ENCODE peak calls at places on chromosome 7, in seven cellular contexts. One of them, this sample, is unnamed.

GRCh38 chr7:45181991-45182855 is 24.6 kb downstream of the RAMP3 start:
- DNase-seq in HepG2: no peak
- DNase-seq in heart left ventricle: no peak
- DNase-seq in SJSA1: peak; percentile 33
- DNase-seq in right atrium auricular region: no peak
- DNase-seq in PC-3: no peak
- DNase-seq in GM12878: no peak
- DNase-seq in this sample: no peak

GRCh38 chr7:23863209-23863798 is 153.3 kb downstream of the STK31 start:
- DNase-seq in HepG2: peak; percentile 16
- DNase-seq in SJSA1: no peak
- DNase-seq in PC-3: peak; percentile 63
- DNase-seq in heart left ventricle: no peak
- DNase-seq in right atrium auricular region: no peak
- DNase-seq in GM12878: no peak
- DNase-seq in this sample: peak; percentile 19

GRCh38 chr7:7746419-7746818 is 28.0 kb upstream of the RPA3 start:
- DNase-seq in GM12878: no peak
- DNase-seq in SJSA1: no peak
- DNase-seq in heart left ventricle: no peak
- DNase-seq in right atrium auricular region: no peak
- DNase-seq in HepG2: no peak
- DNase-seq in PC-3: no peak
- DNase-seq in this sample: no peak

GRCh38 chr7:6691609-6692106 is 15.1 kb downstream of the ZNF12 start:
- DNase-seq in SJSA1: no peak
- DNase-seq in PC-3: no peak
- DNase-seq in heart left ventricle: no peak
- DNase-seq in right atrium auricular region: no peak
- DNase-seq in GM12878: no peak
- DNase-seq in HepG2: no peak
- DNase-seq in this sample: no peak

GRCh38 chr7:148699024-148699771 is 495 bp downstream of the CUL1 start:
- DNase-seq in PC-3: peak; percentile 45
- DNase-seq in SJSA1: peak; percentile 51
- DNase-seq in right atrium auricular region: peak; percentile 64
- DNase-seq in GM12878: no peak
- DNase-seq in heart left ventricle: peak; percentile 74
- DNase-seq in HepG2: peak; percentile 65
- DNase-seq in this sample: peak; percentile 72

GRCh38 chr7:155810607-155811559 is 1.4 kb downstream of the SHH start:
- DNase-seq in heart left ventricle: peak; percentile 9
- DNase-seq in SJSA1: no peak
- DNase-seq in HepG2: no peak
- DNase-seq in GM12878: no peak
- DNase-seq in PC-3: peak; percentile 9
- DNase-seq in right atrium auricular region: no peak
- DNase-seq in this sample: no peak

GRCh38 chr7:30445770-30446169 is 32.8 kb downstream of the NOD1 start:
- DNase-seq in HepG2: peak; percentile 74
- DNase-seq in right atrium auricular region: peak; percentile 89
- DNase-seq in GM12878: peak; percentile 82
- DNase-seq in heart left ventricle: peak; percentile 78
- DNase-seq in SJSA1: no peak
- DNase-seq in PC-3: no peak
- DNase-seq in this sample: peak; percentile 77

GRCh38 chr7:77839919-77840318 is 41.3 kb downstream of the PHTF2 start:
- DNase-seq in GM12878: no peak
- DNase-seq in right atrium auricular region: no peak
- DNase-seq in SJSA1: no peak
- DNase-seq in HepG2: no peak
- DNase-seq in heart left ventricle: no peak
- DNase-seq in PC-3: no peak
- DNase-seq in this sample: no peak

GRCh38 chr7:106425017-106425719 is 140.4 kb upstream of the NAMPT start:
- DNase-seq in heart left ventricle: peak; percentile 67
- DNase-seq in GM12878: peak; percentile 93
- DNase-seq in HepG2: no peak
- DNase-seq in SJSA1: no peak
- DNase-seq in right atrium auricular region: peak; percentile 94
- DNase-seq in PC-3: peak; percentile 72
- DNase-seq in this sample: peak; percentile 44

GRCh38 chr7:137878333-137878961 is 31.7 kb upstream of the DGKI start:
- DNase-seq in SJSA1: no peak
- DNase-seq in GM12878: no peak
- DNase-seq in heart left ventricle: peak; percentile 83
- DNase-seq in HepG2: no peak
- DNase-seq in right atrium auricular region: peak; percentile 92
- DNase-seq in PC-3: no peak
- DNase-seq in this sample: peak; percentile 58

GRCh38 chr7:95723583-95724180 is 48.7 kb upstream of the DYNC1I1 start:
- DNase-seq in SJSA1: no peak
- DNase-seq in GM12878: peak; percentile 11
- DNase-seq in right atrium auricular region: no peak
- DNase-seq in HepG2: peak; percentile 53
- DNase-seq in heart left ventricle: peak; percentile 29
- DNase-seq in PC-3: peak; percentile 68
- DNase-seq in this sample: no peak

GRCh38 chr7:99155207-99155606 is 11.3 kb upstream of the SMURF1 start:
- DNase-seq in heart left ventricle: no peak
- DNase-seq in PC-3: no peak
- DNase-seq in SJSA1: no peak
- DNase-seq in HepG2: no peak
- DNase-seq in right atrium auricular region: no peak
- DNase-seq in GM12878: no peak
- DNase-seq in this sample: no peak

GRCh38 chr7:147722119-147722518 is 868.4 kb upstream of the C7orf33 start:
- DNase-seq in SJSA1: no peak
- DNase-seq in right atrium auricular region: no peak
- DNase-seq in GM12878: no peak
- DNase-seq in HepG2: no peak
- DNase-seq in PC-3: no peak
- DNase-seq in heart left ventricle: no peak
- DNase-seq in this sample: no peak

GRCh38 chr7:28845106-28845505 is 113.0 kb downstream of the TRIL start:
- DNase-seq in heart left ventricle: no peak
- DNase-seq in SJSA1: no peak
- DNase-seq in GM12878: no peak
- DNase-seq in PC-3: no peak
- DNase-seq in right atrium auricular region: no peak
- DNase-seq in HepG2: no peak
- DNase-seq in this sample: no peak

GRCh38 chr7:111486472-111487142 is 75.7 kb downstream of the IMMP2L start:
- DNase-seq in SJSA1: no peak
- DNase-seq in GM12878: peak; percentile 13
- DNase-seq in HepG2: peak; percentile 41
- DNase-seq in heart left ventricle: no peak
- DNase-seq in PC-3: peak; percentile 74
- DNase-seq in right atrium auricular region: no peak
- DNase-seq in this sample: peak; percentile 37

GRCh38 chr7:98802088-98802780 is 67.6 kb downstream of the TMEM130 start:
- DNase-seq in HepG2: peak; percentile 14
- DNase-seq in PC-3: peak; percentile 10
- DNase-seq in SJSA1: peak; percentile 96
- DNase-seq in heart left ventricle: peak; percentile 64
- DNase-seq in GM12878: peak; percentile 92
- DNase-seq in right atrium auricular region: no peak
- DNase-seq in this sample: peak; percentile 7

GRCh38 chr7:28329616-28330373 is 82.5 kb upstream of the CREB5 start:
- DNase-seq in heart left ventricle: no peak
- DNase-seq in GM12878: no peak
- DNase-seq in PC-3: no peak
- DNase-seq in SJSA1: no peak
- DNase-seq in right atrium auricular region: no peak
- DNase-seq in HepG2: no peak
- DNase-seq in this sample: no peak

GRCh38 chr7:158246960-158247673 is 340.5 kb downstream of the PTPRN2 start:
- DNase-seq in GM12878: no peak
- DNase-seq in heart left ventricle: no peak
- DNase-seq in right atrium auricular region: peak; percentile 23
- DNase-seq in SJSA1: peak; percentile 37
- DNase-seq in PC-3: no peak
- DNase-seq in HepG2: no peak
- DNase-seq in this sample: no peak

GRCh38 chr7:158246272-158246959 is 341.2 kb downstream of the PTPRN2 start:
- DNase-seq in SJSA1: peak; percentile 32
- DNase-seq in PC-3: no peak
- DNase-seq in heart left ventricle: no peak
- DNase-seq in HepG2: no peak
- DNase-seq in GM12878: no peak
- DNase-seq in right atrium auricular region: peak; percentile 9
- DNase-seq in this sample: no peak

GRCh38 chr7:158244873-158245723 is 342.5 kb downstream of the PTPRN2 start:
- DNase-seq in PC-3: no peak
- DNase-seq in heart left ventricle: no peak
- DNase-seq in right atrium auricular region: peak; percentile 32
- DNase-seq in HepG2: no peak
- DNase-seq in SJSA1: peak; percentile 35
- DNase-seq in GM12878: no peak
- DNase-seq in this sample: no peak

GRCh38 chr7:158244430-158244829 is 343.2 kb downstream of the PTPRN2 start:
- DNase-seq in HepG2: no peak
- DNase-seq in PC-3: no peak
- DNase-seq in SJSA1: no peak
- DNase-seq in right atrium auricular region: peak; percentile 2
- DNase-seq in GM12878: no peak
- DNase-seq in heart left ventricle: no peak
- DNase-seq in this sample: no peak

DNA sequence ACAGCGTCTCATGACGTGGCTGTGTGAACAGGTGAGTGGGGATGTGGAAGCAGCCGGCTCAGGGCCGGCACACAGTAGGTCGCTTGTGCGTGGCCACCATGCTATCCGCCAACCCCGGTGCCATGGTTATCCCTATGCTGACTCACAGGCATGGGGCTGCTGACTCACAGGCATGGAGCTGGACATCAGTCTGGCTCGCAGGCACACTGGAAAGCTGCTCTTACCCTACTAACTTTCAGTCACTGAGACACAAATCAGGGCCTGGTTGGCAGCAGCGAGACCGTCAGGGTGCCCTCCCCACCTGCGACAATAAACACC is 341.9 kb downstream of the PTPRN2 start:
- DNase-seq in HepG2: no peak
- DNase-seq in GM12878: no peak
- DNase-seq in right atrium auricular region: peak; percentile 42
- DNase-seq in SJSA1: no peak
- DNase-seq in PC-3: no peak
- DNase-seq in heart left ventricle: no peak
- DNase-seq in this sample: no peak
- H3K9me3 ChIP-seq in HepG2: no peaks in the 10 kb centered on the region
- H3K9me3 ChIP-seq in GM12878: peaks cover 3% of the 10 kb centered on the region
- H3K9me3 ChIP-seq in right atrium auricular region: no peaks in the 10 kb centered on the region
- H3K9me3 ChIP-seq in SJSA1: peaks cover 17% of the 10 kb centered on the region
- H3K9me3 ChIP-seq in PC-3: no peaks in the 10 kb centered on the region
- H3K9me3 ChIP-seq in heart left ventricle: no peaks in the 10 kb centered on the region
- H3K9me3 ChIP-seq in this sample: no peaks in the 10 kb centered on the region

GRCh38 chr7:36192877-36193276 is 39.8 kb downstream of the EEPD1 start:
- DNase-seq in GM12878: no peak
- DNase-seq in SJSA1: no peak
- DNase-seq in heart left ventricle: no peak
- DNase-seq in right atrium auricular region: no peak
- DNase-seq in PC-3: no peak
- DNase-seq in HepG2: no peak
- DNase-seq in this sample: no peak
- H3K4me1 ChIP-seq in GM12878: no peaks in the 10 kb centered on the region
- H3K4me1 ChIP-seq in SJSA1: peaks cover 48% of the 10 kb centered on the region
- H3K4me1 ChIP-seq in heart left ventricle: peaks cover 38% of the 10 kb centered on the region
- H3K4me1 ChIP-seq in right atrium auricular region: peaks cover 13% of the 10 kb centered on the region
- H3K4me1 ChIP-seq in PC-3: peaks cover 22% of the 10 kb centered on the region
- H3K4me1 ChIP-seq in HepG2: peaks cover 48% of the 10 kb centered on the region
- H3K4me1 ChIP-seq in this sample: no peaks in the 10 kb centered on the region

DNA sequence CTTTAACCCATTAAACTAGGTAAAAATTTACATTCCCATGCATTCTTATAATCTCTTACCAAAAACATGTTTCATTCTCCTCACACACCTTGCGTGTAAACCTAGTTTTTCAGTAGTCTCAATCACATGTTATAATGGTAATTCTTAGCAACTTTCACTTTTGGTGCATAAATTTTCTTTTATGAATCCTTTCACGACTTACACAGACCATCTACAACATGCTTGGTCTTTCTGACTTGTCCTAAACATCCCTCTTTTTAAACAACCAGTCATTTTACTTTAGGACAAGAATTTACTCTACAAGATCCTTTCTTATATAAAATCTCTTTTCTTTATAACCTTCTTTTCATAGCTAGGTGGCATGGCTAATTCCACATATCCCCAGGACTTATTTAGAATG is 25.8 kb downstream of the FBXL13 start:
- DNase-seq in right atrium auricular region: no peak
- DNase-seq in HepG2: no peak
- DNase-seq in heart left ventricle: no peak
- DNase-seq in GM12878: no peak
- DNase-seq in PC-3: peak; percentile 33
- DNase-seq in SJSA1: no peak
- DNase-seq in this sample: no peak
- H3K9me3 ChIP-seq in right atrium auricular region: peaks cover 3% of the 10 kb centered on the region
- H3K9me3 ChIP-seq in HepG2: peaks cover 25% of the 10 kb centered on the region
- H3K9me3 ChIP-seq in heart left ventricle: peaks cover 11% of the 10 kb centered on the region
- H3K9me3 ChIP-seq in GM12878: no peaks in the 10 kb centered on the region
- H3K9me3 ChIP-seq in PC-3: peaks cover 19% of the 10 kb centered on the region
- H3K9me3 ChIP-seq in SJSA1: no peaks in the 10 kb centered on the region
- H3K9me3 ChIP-seq in this sample: no peaks in the 10 kb centered on the region

GRCh38 chr7:81688622-81689411 is 81.0 kb downstream of the HGF start:
- DNase-seq in HepG2: no peak
- DNase-seq in PC-3: no peak
- DNase-seq in GM12878: no peak
- DNase-seq in heart left ventricle: no peak
- DNase-seq in right atrium auricular region: no peak
- DNase-seq in SJSA1: no peak
- DNase-seq in this sample: no peak
- H3K4me1 ChIP-seq in HepG2: no peaks in the 10 kb centered on the region
- H3K4me1 ChIP-seq in PC-3: peaks cover 66% of the 10 kb centered on the region
- H3K4me1 ChIP-seq in GM12878: no peaks in the 10 kb centered on the region
- H3K4me1 ChIP-seq in heart left ventricle: peaks cover 27% of the 10 kb centered on the region
- H3K4me1 ChIP-seq in right atrium auricular region: peaks cover 8% of the 10 kb centered on the region
- H3K4me1 ChIP-seq in SJSA1: peaks cover 42% of the 10 kb centered on the region
- H3K4me1 ChIP-seq in this sample: no peaks in the 10 kb centered on the region

DNA sequence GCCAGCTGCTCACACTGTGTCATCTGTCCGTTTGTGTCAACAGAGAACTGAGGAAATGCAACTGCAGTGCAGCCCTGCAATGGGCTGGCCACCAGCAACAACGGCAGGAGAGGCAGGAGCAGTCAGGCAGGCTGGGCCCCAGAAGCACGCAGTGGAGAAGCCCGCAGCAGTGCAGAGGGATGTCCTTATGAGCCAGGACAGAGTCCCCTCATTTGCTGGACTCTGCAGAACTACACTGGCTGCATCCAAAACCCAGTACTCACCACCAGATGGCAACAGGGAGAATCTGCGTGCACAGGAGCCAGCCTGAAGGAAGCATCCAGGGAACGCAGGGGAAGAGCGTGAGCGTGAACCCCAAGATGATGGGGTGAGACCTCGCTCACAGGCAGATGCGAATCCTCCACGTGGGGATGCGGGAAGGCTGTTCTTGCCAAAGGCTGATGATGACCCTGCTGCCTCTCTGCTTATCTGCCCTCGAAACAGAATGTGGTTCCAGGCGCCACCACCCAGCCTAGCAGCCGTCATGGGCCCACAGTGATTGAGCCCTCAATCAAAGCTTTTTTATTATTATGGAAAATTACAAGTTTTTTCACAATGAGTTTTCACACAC is 232.1 kb downstream of the PTPRN2 start:
- DNase-seq in HepG2: peak; percentile 17
- DNase-seq in GM12878: no peak
- DNase-seq in PC-3: peak; percentile 58
- DNase-seq in right atrium auricular region: peak; percentile 43
- DNase-seq in heart left ventricle: no peak
- DNase-seq in SJSA1: peak; percentile 30
- DNase-seq in this sample: no peak
- H3K9me3 ChIP-seq in HepG2: no peaks in the 10 kb centered on the region
- H3K9me3 ChIP-seq in GM12878: no peaks in the 10 kb centered on the region
- H3K9me3 ChIP-seq in PC-3: no peaks in the 10 kb centered on the region
- H3K9me3 ChIP-seq in right atrium auricular region: peaks cover 7% of the 10 kb centered on the region
- H3K9me3 ChIP-seq in heart left ventricle: peaks cover 18% of the 10 kb centered on the region
- H3K9me3 ChIP-seq in SJSA1: peaks cover 17% of the 10 kb centered on the region
- H3K9me3 ChIP-seq in this sample: peaks cover 5% of the 10 kb centered on the region